ENCODE peak calls at places on chromosomes 12 and 14, in six cellular contexts. F is tibial artery, C is upper lobe of left lung, Z is GM23338, D is AG09319, H is choroid plexus epithelial cell. N is an unnamed sample.

GRCh38 chr12:119772431-119772830 is 104.5 kb downstream of the PRKAB1 start:
- DNase-seq in Z (no peak), H (no peak), F (no peak), D (no peak), C (peak; percentile 25), N (no peak)

GRCh38 chr12:121167232-121167820 is 34.6 kb downstream of the P2RX7 start:
- DNase-seq in H (peak; percentile 43), Z (peak; percentile 23), D (no peak), C (no peak), F (peak; percentile 37), N (no peak)

GRCh38 chr14:85516239-85517112 is 13.5 kb upstream of the FLRT2 start:
- DNase-seq in H (peak; percentile 87), Z (no peak), D (peak; percentile 82), F (no peak), C (no peak), N (no peak)

GRCh38 chr12:5567021-5567744 is 135.3 kb downstream of the NTF3 start:
- DNase-seq in D (no peak), C (no peak), Z (no peak), H (no peak), F (no peak), N (no peak)

GRCh38 chr12:11719678-11720099 is 70.2 kb downstream of the ETV6 start:
- DNase-seq in D (peak; percentile 56), H (peak; percentile 92), C (no peak), Z (peak; percentile 57), F (peak; percentile 77), N (no peak)

GRCh38 chr14:77603654-77604270 is 12.7 kb downstream of the SPTLC2 start:
- DNase-seq in Z (no peak), C (no peak), H (no peak), D (no peak), F (no peak), N (no peak)

GRCh38 chr12:119683413-119683812 is 15.5 kb downstream of the PRKAB1 start:
- DNase-seq in C (no peak), D (no peak), F (no peak), Z (no peak), H (no peak), N (no peak)

GRCh38 chr14:75277000-75277795 is 1.4 kb upstream of the FOS start:
- DNase-seq in F (peak; percentile 99), H (peak; percentile 96), C (peak; percentile 97), D (peak; percentile 80), Z (peak; percentile 86), N (peak; percentile 67)

GRCh38 chr12:52739963-52740362 is 36.6 kb upstream of the KRT77 start:
- DNase-seq in D (no peak), F (no peak), C (no peak), Z (no peak), H (no peak), N (no peak)

GRCh38 chr14:71327691-71328090 is 420.4 kb downstream of the PCNX1 start:
- DNase-seq in C (no peak), F (no peak), H (peak; percentile 59), Z (no peak), D (no peak), N (no peak)

GRCh38 chr14:55412686-55413085 is 1.1 kb upstream of the ATG14 start:
- DNase-seq in C (no peak), D (no peak), F (no peak), Z (no peak), H (no peak), N (no peak)

GRCh38 chr12:38664661-38665269 is 240.6 kb downstream of the CPNE8 start:
- DNase-seq in Z (peak; percentile 49), H (peak; percentile 16), F (no peak), C (no peak), D (no peak), N (no peak)

GRCh38 chr12:104975621-104976343 is 10.3 kb upstream of the NOPCHAP1 start:
- DNase-seq in C (no peak), D (no peak), H (no peak), F (no peak), Z (no peak), N (no peak)

GRCh38 chr14:86892167-86892956 is 1100.6 kb downstream of the GALC start:
- DNase-seq in Z (no peak), F (no peak), H (no peak), C (no peak), D (no peak), N (no peak)

GRCh38 chr14:78156196-78156595 is 14.0 kb upstream of the NRXN3 start:
- DNase-seq in H (no peak), Z (no peak), C (no peak), D (no peak), F (no peak), N (no peak)

GRCh38 chr12:25089738-25090137 is 105.2 kb downstream of the DNAI7 start:
- DNase-seq in C (no peak), H (no peak), F (no peak), D (no peak), Z (no peak), N (no peak)

GRCh38 chr14:59360923-59361794 is 104.0 kb downstream of the GPR135 start:
- DNase-seq in C (peak; percentile 20), D (no peak), F (peak; percentile 70), Z (no peak), H (peak; percentile 96), N (no peak)
- TF ChIP-seq CTCF in C (no peak), D (no peak), F (no peak), Z (no peak), H (no peak), N (no peak)

GRCh38 chr14:31934767-31935266 is 142.3 kb upstream of the ARHGAP5 start:
- DNase-seq in D (no peak), C (no peak), Z (peak; percentile 85), F (no peak), H (peak; percentile 89), N (no peak)
- TF ChIP-seq CTCF in D (peak; percentile 39), C (peak; percentile 37), Z (peak; percentile 48), F (no peak), H (peak; percentile 84), N (no peak)

GRCh38 chr12:65311260-65311659 is 32.8 kb downstream of the MSRB3 start:
- DNase-seq in D (no peak), Z (no peak), C (no peak), F (no peak), H (no peak), N (no peak)

GRCh38 chr12:65308601-65309071 is 30.2 kb downstream of the MSRB3 start:
- DNase-seq in H (peak; percentile 52), D (no peak), F (no peak), C (no peak), Z (no peak), N (no peak)

GRCh38 chr12:65318186-65318685 is 39.8 kb downstream of the MSRB3 start:
- DNase-seq in D (no peak), Z (peak; percentile 47), C (no peak), H (no peak), F (no peak), N (no peak)

GRCh38 chr12:65308001-65308400 is 29.5 kb downstream of the MSRB3 start:
- DNase-seq in C (no peak), Z (no peak), H (peak; percentile 46), D (no peak), F (no peak), N (no peak)

DNA sequence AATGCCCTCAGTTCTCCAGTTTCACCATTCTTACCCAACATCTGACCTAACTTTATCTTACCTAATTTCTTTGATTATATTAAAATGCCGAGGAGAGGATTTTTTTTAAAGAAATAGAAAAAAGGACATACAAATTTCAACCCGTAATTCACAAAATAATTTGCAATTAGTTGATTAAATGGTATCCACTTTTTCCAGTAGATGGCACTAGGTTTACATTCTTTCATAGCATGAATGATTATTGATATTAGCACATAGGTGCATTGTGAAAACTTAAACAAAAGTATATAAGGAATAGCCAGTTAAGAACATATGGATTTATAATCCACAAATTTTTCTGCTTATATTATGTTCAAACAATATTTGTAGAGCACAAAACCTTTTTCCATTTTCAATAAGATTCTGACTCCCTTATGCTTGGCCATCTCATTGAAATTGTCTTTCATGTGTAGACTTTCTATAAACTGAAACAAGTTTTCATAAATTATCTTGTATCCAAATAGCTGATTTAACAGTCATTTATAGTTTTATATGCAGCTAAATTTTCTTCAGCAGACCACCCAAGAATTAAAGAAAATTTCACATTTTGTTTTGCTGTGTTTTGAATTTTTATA is 35.3 kb downstream of the MSRB3 start:
- DNase-seq in C (no peak), H (peak; percentile 61), D (no peak), Z (peak; percentile 23), F (no peak), N (no peak)
- TF ChIP-seq CTCF in C (peak; percentile 35), H (peak; percentile 58), D (peak; percentile 45), Z (no peak), F (peak; percentile 17), N (no peak)

DNA sequence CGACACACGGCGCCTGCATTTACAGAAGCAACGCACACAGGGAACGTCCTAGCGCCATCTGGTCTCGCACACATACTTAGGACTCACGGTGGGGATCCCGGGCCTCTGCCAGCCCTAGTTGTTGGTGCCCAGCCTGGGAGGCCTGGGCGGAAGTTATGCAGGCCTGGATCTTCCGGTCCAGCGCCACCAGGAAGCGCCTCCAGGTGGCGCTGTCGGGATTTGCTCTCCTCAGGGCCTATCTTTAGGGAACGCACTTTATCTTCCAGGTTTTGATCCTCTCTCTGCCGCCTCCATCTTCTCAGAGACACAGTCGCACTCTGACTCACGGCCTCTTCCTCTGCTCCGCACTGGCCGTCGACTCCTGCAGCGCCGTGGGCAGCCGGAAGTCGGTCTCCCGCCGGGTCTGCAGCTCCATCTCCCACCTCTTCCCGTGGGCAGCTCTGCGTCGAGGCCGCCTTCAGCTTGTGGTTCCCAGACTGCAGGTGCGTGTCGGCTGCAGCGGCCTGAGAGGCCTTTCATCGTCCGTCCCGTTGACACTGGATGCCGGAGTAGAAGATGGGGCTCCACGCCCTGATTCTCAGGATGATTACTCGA is 760.4 kb downstream of the TMEM121 start:
- DNase-seq in H (no peak), C (peak; percentile 73), D (no peak), Z (peak; percentile 1), F (no peak), N (no peak)
- TF ChIP-seq CTCF in H (no peak), C (no peak), D (no peak), Z (no peak), F (no peak), N (no peak)

GRCh38 chr14:58660407-58660806 is 22.6 kb downstream of the DACT1 start:
- DNase-seq in Z (no peak), D (no peak), H (no peak), C (no peak), F (no peak), N (no peak)
- TF ChIP-seq CTCF in Z (no peak), D (no peak), H (no peak), C (no peak), F (no peak), N (no peak)